ENCODE peak calls at places on chromosomes 11 and 22, in four cellular contexts. D, A, J and W are unnamed samples.

GRCh38 chr11:22510741-22511140 is 114.9 kb downstream of the FANCF start:
- DNase-seq in A (peak), J (no peak), D (no peak), W (no peak)

GRCh38 chr11:69449320-69450063 is 32.0 kb upstream of the LINC01488 start:
- DNase-seq in J (peak), D (no peak), A (peak), W (peak)

GRCh38 chr11:44575288-44575672 is 9.8 kb downstream of the CD82 start:
- DNase-seq in J (no peak), D (no peak), A (peak), W (no peak)

GRCh38 chr11:75786101-75786736 is 17.6 kb downstream of the DGAT2 start:
- DNase-seq in D (no peak), A (no peak), J (no peak), W (peak)

GRCh38 chr22:17483670-17484372 is 79.5 kb upstream of the SLC25A18 start:
- DNase-seq in D (no peak), A (no peak), J (no peak), W (no peak)

GRCh38 chr11:47587733-47588326 is 1.4 kb downstream of the FAM180B start:
- DNase-seq in A (no peak), D (no peak), J (no peak), W (no peak)

GRCh38 chr22:30877662-30878515 is 90.7 kb downstream of the MORC2 start:
- DNase-seq in J (no peak), A (no peak), D (no peak), W (no peak)

GRCh38 chr11:22674470-22675426 is 8.3 kb downstream of the GAS2 start:
- DNase-seq in D (no peak), J (no peak), A (no peak), W (peak)

GRCh38 chr22:18062421-18062820 is 15.4 kb upstream of the PEX26 start:
- DNase-seq in A (no peak), J (no peak), D (no peak), W (no peak)

GRCh38 chr11:105244157-105244820 is 104.7 kb upstream of the CARD18 start:
- DNase-seq in A (peak), D (peak), J (no peak), W (no peak)

GRCh38 chr22:44206696-44207095 is 26.0 kb downstream of the PARVG start:
- DNase-seq in D (no peak), J (no peak), A (no peak), W (no peak)

DNA sequence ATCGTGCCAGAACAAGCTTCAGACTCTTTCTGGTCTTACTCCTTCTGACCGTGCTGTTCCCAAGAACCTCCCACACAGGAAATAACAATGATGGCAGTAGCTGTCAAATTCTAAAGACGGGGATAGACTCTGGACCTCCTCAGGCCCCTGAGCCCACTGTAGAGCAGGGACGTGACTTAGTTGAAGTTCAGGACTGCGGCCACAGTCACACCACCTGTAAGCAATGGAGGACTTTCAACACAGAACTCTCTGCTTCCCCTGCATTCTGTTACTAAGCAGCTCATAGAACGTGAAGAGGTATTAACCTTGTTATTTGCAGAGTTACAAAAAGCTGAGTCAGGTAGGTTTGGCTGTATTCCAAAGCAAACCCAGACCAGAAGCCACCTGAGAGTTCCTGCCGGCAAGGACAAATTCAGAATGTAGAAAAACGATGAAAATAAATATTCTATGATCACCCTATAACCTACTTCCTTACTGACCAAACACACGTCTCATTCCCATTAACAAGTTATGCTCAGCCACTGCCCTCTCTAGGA is 12.7 kb downstream of the TMEM45B start:
- DNase-seq in D (no peak), A (no peak), J (peak), W (peak)
- TF ChIP-seq MAZ in D (no peak), A (no peak), J (no peak), W (no peak)

DNA sequence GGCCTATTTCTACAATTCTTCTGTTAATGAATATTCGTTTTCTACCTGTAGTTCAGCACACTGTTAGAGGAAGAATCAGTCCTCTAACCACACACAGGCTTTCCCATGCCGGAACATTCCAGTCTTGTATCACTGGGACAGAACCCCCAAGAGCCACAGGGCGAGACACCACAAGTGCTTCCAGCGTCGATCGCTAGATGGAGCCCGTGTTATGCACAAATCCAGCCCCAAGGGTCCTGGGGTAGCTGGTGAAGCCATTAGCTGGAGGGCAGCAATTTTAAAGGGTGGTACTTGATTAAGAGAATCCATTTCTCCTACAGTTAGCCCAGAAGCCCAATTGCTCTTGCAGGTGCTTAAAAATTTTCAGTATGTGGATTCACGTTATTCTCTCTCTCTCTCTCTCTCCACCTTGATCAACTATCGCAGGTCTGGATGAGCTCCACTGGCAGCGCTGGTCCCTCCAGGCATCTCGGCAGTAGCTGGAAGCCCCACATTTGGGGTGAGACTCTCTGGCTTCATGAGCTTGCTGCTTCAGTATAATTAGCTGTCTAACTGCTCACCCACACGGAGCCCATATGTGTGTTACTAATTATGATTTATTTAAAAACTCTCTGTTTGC is 148.2 kb upstream of the SNX19 start:
- DNase-seq in D (peak), J (peak), A (peak), W (peak)
- TF ChIP-seq MAZ in D (no peak), J (no peak), A (peak), W (no peak)

GRCh38 chr11:32435511-32435946 is at the start of gene WT1:
- DNase-seq in D (peak), J (peak), A (no peak), W (no peak)

GRCh38 chr11:32433249-32434115 is 1.9 kb downstream of the WT1 start:
- DNase-seq in A (no peak), J (peak), D (no peak), W (no peak)

GRCh38 chr11:32435152-32435480 is 223 bp downstream of the WT1 start:
- DNase-seq in D (peak), J (no peak), A (no peak), W (no peak)

GRCh38 chr11:32434116-32434386 is 1.3 kb downstream of the WT1 start:
- DNase-seq in D (no peak), J (no peak), A (no peak), W (no peak)

DNA sequence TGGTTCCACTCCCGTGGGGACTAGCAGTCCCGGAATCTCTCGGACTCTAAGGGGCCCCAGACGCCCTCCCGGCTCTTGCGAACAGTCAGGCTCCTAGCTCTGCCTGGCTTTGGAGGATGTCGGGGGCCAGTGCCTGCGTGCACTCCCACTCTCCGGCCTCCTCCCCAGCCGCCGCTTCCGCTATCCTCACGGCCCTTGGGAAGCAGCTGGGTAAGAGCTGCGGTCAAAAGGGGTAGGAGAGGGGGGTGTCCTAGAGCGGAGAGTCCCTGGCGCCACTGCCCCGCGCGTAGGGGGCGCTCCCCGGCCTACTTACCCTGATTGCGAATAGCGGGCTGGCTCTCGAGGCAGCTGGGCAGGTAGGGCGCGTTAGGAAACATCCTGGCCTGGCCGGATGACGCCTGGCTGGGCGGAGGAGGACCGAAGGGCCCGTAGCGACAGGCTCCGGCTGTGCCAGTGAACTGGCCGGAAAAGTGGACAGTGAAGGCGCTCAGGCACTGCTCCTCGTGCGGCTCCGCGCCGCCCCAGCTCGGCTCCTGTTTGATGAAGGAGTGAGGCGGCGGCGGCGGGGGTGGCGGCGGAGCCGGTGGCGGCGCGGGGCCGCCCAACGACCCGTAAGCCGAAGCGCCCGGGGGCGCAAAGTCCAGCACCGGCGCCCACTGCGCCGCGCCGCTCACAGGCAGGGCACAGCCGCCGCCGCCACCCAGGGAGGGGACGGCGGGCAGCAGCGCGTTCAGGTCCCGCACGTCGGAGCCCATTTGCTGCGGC is 770 bp downstream of the WT1 start:
- DNase-seq in A (no peak), D (peak), J (peak), W (peak)
- TF ChIP-seq MAZ in A (no peak), D (no peak), J (peak), W (no peak)

GRCh38 chr11:123255909-123256308 is 60.9 kb upstream of the CLMP start:
- DNase-seq in J (no peak), D (no peak), A (no peak), W (no peak)
- TF ChIP-seq MAZ in J (no peak), D (no peak), A (no peak), W (no peak)

DNA sequence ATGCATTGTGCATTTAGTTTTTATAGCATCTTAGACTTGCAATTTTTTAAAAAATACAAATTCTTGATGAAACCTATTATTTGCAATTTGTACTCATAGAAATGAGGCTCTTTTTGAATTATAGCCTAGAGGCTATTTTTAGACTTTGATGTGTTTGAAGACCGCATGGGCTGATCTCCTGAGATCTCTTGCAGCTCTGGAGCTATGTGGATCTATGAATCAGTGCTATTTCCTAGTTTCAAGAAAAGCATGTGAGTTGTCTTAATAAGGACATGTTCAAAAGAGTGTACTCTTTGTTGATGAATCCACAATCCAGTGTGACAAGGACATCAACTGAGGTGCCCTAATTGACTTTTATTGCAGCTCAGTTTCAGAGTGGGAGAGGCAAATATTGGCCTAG is 620.5 kb downstream of the ETS1 start:
- DNase-seq in A (no peak), D (no peak), J (no peak), W (no peak)
- TF ChIP-seq MAZ in A (no peak), D (no peak), J (no peak), W (no peak)

GRCh38 chr11:103961010-103961409 is 75.4 kb upstream of the DDI1 start:
- DNase-seq in A (peak), D (peak), J (no peak), W (no peak)

GRCh38 chr11:103964390-103964789 is 72.0 kb upstream of the DDI1 start:
- DNase-seq in D (no peak), J (no peak), A (no peak), W (no peak)

GRCh38 chr11:103953797-103954495 is 82.5 kb upstream of the DDI1 start:
- DNase-seq in J (no peak), D (no peak), A (no peak), W (no peak)

GRCh38 chr11:103958475-103959215 is 77.8 kb upstream of the DDI1 start:
- DNase-seq in J (no peak), D (no peak), A (peak), W (no peak)

GRCh38 chr11:103959279-103959930 is 77.0 kb upstream of the DDI1 start:
- DNase-seq in A (peak), D (no peak), J (no peak), W (no peak)
- TF ChIP-seq MAZ in A (no peak), D (no peak), J (no peak), W (no peak)

DNA sequence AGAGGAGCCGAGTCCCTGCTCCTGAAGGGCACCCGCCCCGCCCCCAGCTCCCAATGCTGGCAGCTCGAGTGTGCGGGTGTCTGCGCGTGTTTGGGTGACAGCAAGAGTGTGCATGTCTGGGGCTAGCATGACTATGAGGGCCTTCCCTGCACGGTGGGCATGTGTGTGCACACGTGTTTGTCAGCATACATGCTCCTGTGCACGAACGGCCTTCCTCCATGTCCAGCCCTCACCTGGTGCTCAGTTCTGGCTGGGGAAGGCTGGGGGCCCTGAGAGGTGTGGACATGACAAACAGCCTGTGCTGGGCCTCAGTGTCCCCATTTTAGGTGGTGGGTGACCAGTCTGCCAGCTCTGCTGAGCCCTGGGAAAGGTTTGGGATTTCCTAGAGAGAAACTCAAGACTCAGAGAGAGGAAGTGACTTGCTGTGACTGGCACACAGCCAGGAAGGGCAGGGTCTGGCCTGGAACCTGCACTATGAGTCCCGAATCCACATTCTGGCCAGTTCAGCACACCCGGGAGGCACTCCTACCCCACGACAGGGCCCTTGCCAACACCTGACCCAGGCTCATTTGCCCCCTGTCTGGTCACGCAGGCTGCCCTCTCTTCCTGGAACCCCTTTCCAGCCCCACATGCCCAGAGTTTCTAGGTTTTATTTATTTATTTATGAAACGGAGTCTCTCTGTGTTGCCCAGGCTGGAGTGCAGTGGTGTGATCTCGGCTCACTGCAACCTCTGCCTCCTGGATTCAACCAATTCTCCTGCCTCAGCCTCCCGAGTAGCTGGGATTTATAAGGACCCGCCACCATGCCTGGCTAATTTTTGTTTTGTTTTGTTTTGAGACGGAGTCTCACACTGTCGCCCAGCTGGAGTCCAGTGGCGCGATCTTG is 3.3 kb upstream of the SHISA8 start:
- DNase-seq in D (no peak), J (peak), A (peak), W (no peak)
- TF ChIP-seq MAZ in D (no peak), J (no peak), A (no peak), W (no peak)

DNA sequence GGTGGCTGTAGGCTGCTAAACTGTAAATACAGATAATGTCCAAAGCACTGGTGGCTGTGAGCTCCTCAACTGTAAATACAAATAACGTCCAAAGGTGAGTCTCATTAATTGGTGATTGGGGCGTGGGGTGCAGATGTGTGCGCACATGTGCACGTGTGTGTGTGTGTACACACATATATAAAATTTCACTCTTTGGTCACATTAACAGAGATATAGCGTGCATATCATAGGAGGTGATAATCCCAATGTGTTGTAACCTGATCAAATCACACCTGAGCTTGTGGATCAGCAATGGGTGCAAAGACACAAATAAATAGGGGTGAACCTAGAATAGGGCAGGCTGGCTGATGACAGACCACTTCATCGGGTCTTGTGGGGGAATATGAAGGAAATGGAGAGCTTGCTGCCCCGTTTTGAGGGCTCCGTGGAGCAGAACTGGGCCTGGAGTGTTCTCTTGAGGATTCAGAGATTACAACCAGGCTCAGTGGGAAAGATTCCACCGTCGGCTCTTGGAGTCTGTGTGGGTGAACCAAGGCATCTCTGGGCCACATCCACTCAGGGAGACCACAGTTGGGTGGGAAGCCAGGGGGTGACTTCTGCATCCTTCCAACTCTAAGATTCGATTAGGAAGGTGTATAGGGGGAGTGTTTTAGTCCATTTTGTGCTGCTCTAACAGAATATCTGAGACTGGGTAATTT is 24.9 kb upstream of the OSBPL5 start:
- DNase-seq in J (no peak), A (no peak), D (no peak), W (no peak)
- TF ChIP-seq MAZ in J (no peak), A (no peak), D (no peak), W (no peak)